ENCODE peak calls at places on chromosomes 5 and 9, in six cellular contexts. A is SK-N-SH; O is ascending aorta; L is MM.1S; X is CD4-positive, alpha-beta T cell; E is cardiac fibroblast. P is an unnamed sample.

GRCh38 chr9:120926397-120926928 is at the start of gene TRAF1:
- DNase-seq in A (no peak), O (no peak), L (no peak), X (no peak), E (no peak), P (no peak)

GRCh38 chr9:4306066-4306787 is 6.4 kb upstream of the GLIS3 start:
- DNase-seq in A (no peak), O (no peak), L (no peak), X (no peak), E (peak; percentile 71), P (no peak)

GRCh38 chr5:181151146-181151545 is 3.8 kb downstream of the OR2V2 start:
- DNase-seq in A (peak; percentile 41), O (no peak), L (no peak), X (no peak), E (no peak), P (no peak)

GRCh38 chr9:105291938-105292337 is 47.5 kb downstream of the SLC44A1 start:
- DNase-seq in A (no peak), O (no peak), L (no peak), X (no peak), E (peak; percentile 49), P (no peak)

GRCh38 chr5:3595102-3595961 is at the start of gene IRX1:
- DNase-seq in A (peak; percentile 36), O (no peak), L (no peak), X (no peak), E (peak; percentile 19), P (no peak)

GRCh38 chr5:82073179-82073578 is 101.4 kb downstream of the ATG10 start:
- DNase-seq in A (no peak), O (no peak), L (no peak), X (no peak), E (no peak), P (no peak)

GRCh38 chr9:134433909-134434895 is 107.9 kb downstream of the RXRA start:
- DNase-seq in A (no peak), O (no peak), L (no peak), X (no peak), E (no peak), P (no peak)

GRCh38 chr5:32222723-32223470 is 48.8 kb upstream of the GOLPH3 start:
- DNase-seq in A (no peak), O (no peak), L (no peak), X (no peak), E (no peak), P (no peak)

GRCh38 chr9:136538599-136539426 is 7.0 kb downstream of the NOTCH1 start:
- DNase-seq in A (no peak), O (no peak), L (peak; percentile 63), X (peak; percentile 57), E (peak; percentile 49), P (no peak)

GRCh38 chr5:91864902-91865420 is 481.8 kb upstream of the ARRDC3 start:
- DNase-seq in A (no peak), O (no peak), L (no peak), X (no peak), E (no peak), P (no peak)

GRCh38 chr9:112403802-112404201 is 23.9 kb downstream of the HSDL2 start:
- DNase-seq in A (no peak), O (no peak), L (no peak), X (no peak), E (no peak), P (no peak)

GRCh38 chr5:158485604-158486081 is 614.1 kb downstream of the EBF1 start:
- DNase-seq in A (no peak), O (no peak), L (no peak), X (no peak), E (no peak), P (no peak)

GRCh38 chr9:109593612-109594011 is 95.5 kb upstream of the PTPN3 start:
- DNase-seq in A (no peak), O (no peak), L (no peak), X (no peak), E (no peak), P (no peak)

GRCh38 chr5:167709625-167710024 is 581.8 kb upstream of the WWC1 start:
- DNase-seq in A (no peak), O (no peak), L (no peak), X (no peak), E (no peak), P (no peak)

GRCh38 chr9:36833954-36834353 is 200.1 kb downstream of the PAX5 start:
- DNase-seq in A (no peak), O (no peak), L (no peak), X (no peak), E (no peak), P (no peak)

GRCh38 chr5:67028371-67028770 is 168.2 kb downstream of the CD180 start:
- DNase-seq in A (no peak), O (no peak), L (no peak), X (no peak), E (no peak), P (no peak)

GRCh38 chr9:27400334-27400875 is 103.5 kb upstream of the EQTN start:
- DNase-seq in A (no peak), O (no peak), L (no peak), X (no peak), E (no peak), P (no peak)

GRCh38 chr9:125749951-125750655 is 2.9 kb downstream of the PBX3 start:
- DNase-seq in A (peak; percentile 19), O (no peak), L (no peak), X (no peak), E (peak; percentile 28), P (no peak)

GRCh38 chr9:127447416-127448111 is 3.6 kb downstream of the RPL12 start:
- DNase-seq in A (no peak), O (no peak), L (no peak), X (no peak), E (no peak), P (no peak)

GRCh38 chr5:94522099-94522498 is 96.3 kb downstream of the KIAA0825 start:
- DNase-seq in A (no peak), O (no peak), L (no peak), X (no peak), E (no peak), P (no peak)

GRCh38 chr5:13595978-13596377 is 348.5 kb downstream of the DNAH5 start:
- DNase-seq in A (no peak), O (no peak), L (no peak), X (no peak), E (no peak), P (no peak)

GRCh38 chr5:151628112-151628823 is 37.1 kb upstream of the FAT2 start:
- DNase-seq in A (no peak), O (no peak), L (no peak), X (no peak), E (peak; percentile 56), P (peak; percentile 21)

GRCh38 chr9:18822850-18823249 is 210.2 kb downstream of the SAXO1 start:
- DNase-seq in A (no peak), O (no peak), L (no peak), X (no peak), E (no peak), P (no peak)

GRCh38 chr9:18821794-18822193 is 211.2 kb downstream of the SAXO1 start:
- DNase-seq in A (no peak), O (no peak), L (no peak), X (no peak), E (no peak), P (no peak)

GRCh38 chr9:18826248-18826647 is 206.8 kb downstream of the SAXO1 start:
- DNase-seq in A (no peak), O (no peak), L (no peak), X (no peak), E (no peak), P (no peak)

GRCh38 chr9:18825775-18826174 is 207.2 kb downstream of the SAXO1 start:
- DNase-seq in A (no peak), O (no peak), L (no peak), X (no peak), E (no peak), P (no peak)

GRCh38 chr9:18824095-18824666 is 208.8 kb downstream of the SAXO1 start:
- DNase-seq in A (peak; percentile 10), O (no peak), L (no peak), X (no peak), E (peak; percentile 51), P (no peak)
- TF ChIP-seq CTCF in A (peak; percentile 46), O (no peak), L (no peak), X (no peak), E (peak; percentile 21), P (peak; percentile 5)

DNA sequence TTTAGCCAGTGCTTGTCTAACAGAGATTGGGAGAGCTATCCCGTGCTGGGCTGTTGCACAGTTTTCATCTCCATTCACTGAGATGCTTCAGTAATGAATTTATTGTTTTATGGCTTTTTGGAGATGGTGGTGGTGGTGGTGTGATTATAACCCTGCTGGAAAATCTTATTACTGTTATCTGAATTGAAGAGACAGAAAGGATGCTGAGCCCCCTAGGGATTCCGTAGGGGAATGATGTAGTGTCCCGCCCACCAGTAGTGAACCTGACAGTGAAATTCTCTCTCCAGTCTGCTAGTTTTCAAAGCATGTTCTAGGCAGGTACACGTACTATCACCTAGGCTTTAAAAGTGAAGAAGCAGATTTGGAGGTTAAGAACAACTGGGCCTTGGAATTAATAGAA is 1.9 kb downstream of the RAI14 start:
- DNase-seq in A (peak; percentile 51), O (no peak), L (no peak), X (no peak), E (peak; percentile 26), P (no peak)
- TF ChIP-seq CTCF in A (peak; percentile 48), O (no peak), L (no peak), X (no peak), E (no peak), P (no peak)

DNA sequence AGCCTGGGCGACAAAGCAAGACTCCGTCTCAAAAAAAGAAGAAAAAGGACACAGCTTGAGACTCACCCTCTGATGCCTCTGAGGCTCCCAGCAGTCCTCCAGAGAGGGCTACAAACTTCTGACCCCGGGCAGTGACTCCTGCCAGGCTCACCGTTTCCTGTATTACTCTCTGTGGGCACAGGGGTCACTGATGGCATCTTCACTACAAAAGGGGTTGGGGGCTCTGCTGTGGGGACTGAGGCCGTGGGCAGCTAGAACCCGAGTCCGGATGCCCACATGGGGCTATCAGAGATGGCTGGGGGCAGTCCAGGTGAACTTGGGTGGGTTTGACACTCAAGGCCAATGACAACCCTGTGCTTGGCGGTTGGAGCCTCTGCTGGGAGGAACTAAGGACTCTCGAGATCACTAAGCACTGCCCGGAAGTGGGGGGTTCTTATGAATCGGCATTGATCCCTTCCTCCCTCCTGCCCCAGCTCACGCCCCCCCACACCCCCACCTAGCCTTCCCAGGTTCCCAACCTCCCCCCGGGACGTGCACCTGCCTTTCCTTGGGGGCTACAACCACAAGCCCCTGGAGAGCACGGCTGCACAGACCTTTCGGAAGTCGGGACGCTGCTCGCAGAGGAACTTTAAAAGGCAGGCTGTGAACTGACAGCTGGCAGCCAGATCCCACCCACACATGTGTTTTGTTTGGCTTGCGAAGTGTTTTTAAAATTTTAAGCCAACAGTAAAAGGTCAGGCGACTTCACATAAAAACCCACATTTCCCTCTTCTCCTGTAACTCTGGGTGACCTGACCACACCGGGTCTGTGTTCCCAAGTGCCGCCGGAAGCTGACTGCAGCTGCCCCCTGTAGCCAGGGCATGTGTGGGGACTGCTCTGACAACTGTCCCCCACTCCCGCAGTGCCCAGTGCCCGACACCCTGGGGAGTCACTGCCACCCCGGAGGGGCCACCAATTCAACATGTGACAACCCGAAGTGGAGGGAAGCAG is 5.0 kb upstream of the RALGDS start:
- DNase-seq in A (peak; percentile 56), O (no peak), L (no peak), X (no peak), E (peak; percentile 71), P (no peak)
- TF ChIP-seq CTCF in A (no peak), O (no peak), L (no peak), X (no peak), E (no peak), P (no peak)

GRCh38 chr5:61748651-61749050 is 416.6 kb downstream of the ZSWIM6 start:
- DNase-seq in A (no peak), O (no peak), L (no peak), X (no peak), E (no peak), P (no peak)

GRCh38 chr5:61746836-61747575 is 414.9 kb downstream of the ZSWIM6 start:
- DNase-seq in A (no peak), O (no peak), L (no peak), X (no peak), E (no peak), P (no peak)

GRCh38 chr5:61744690-61745619 is 412.9 kb downstream of the ZSWIM6 start:
- DNase-seq in A (no peak), O (no peak), L (no peak), X (no peak), E (no peak), P (no peak)
- TF ChIP-seq CTCF in A (no peak), O (no peak), L (no peak), X (no peak), E (no peak), P (no peak)

P was measured in AG04449.